ENCODE peak calls at places on chromosomes 6 and 20, in five cellular contexts. One of them, this sample, is unnamed.

GRCh38 chr6:154012852-154013251 is 26.2 kb upstream of the OPRM1 start:
- DNase-seq in H9: no peak
- DNase-seq in NT2/D1: no peak
- DNase-seq in H1: no peak
- DNase-seq in GM23338: no peak
- DNase-seq in this sample: no peak

GRCh38 chr6:19802656-19803055 is 34.5 kb upstream of the ID4 start:
- DNase-seq in H1: no peak
- DNase-seq in NT2/D1: no peak
- DNase-seq in H9: no peak
- DNase-seq in GM23338: no peak
- DNase-seq in this sample: no peak

GRCh38 chr6:142872376-142872775 is 72.6 kb downstream of the HIVEP2 start:
- DNase-seq in H9: no peak
- DNase-seq in NT2/D1: no peak
- DNase-seq in H1: no peak
- DNase-seq in GM23338: no peak
- DNase-seq in this sample: no peak

GRCh38 chr6:106727480-106728153 is 98.2 kb downstream of the QRSL1 start:
- DNase-seq in H1: no peak
- DNase-seq in GM23338: no peak
- DNase-seq in NT2/D1: no peak
- DNase-seq in H9: no peak
- DNase-seq in this sample: no peak

GRCh38 chr6:156280131-156280530 is 497.0 kb upstream of the ARID1B start:
- DNase-seq in H9: no peak
- DNase-seq in H1: no peak
- DNase-seq in GM23338: no peak
- DNase-seq in NT2/D1: no peak
- DNase-seq in this sample: no peak

GRCh38 chr6:169862464-169863148 is 111.2 kb downstream of the ERMARD start:
- DNase-seq in NT2/D1: no peak
- DNase-seq in H1: peak; percentile 34
- DNase-seq in GM23338: no peak
- DNase-seq in H9: no peak
- DNase-seq in this sample: no peak

GRCh38 chr6:43722920-43723565 is 35.5 kb upstream of the MRPS18A start:
- DNase-seq in H1: no peak
- DNase-seq in NT2/D1: no peak
- DNase-seq in H9: no peak
- DNase-seq in GM23338: no peak
- DNase-seq in this sample: no peak

GRCh38 chr6:168397011-168397410 is 44.0 kb upstream of the SMOC2 start:
- DNase-seq in H1: no peak
- DNase-seq in H9: no peak
- DNase-seq in GM23338: no peak
- DNase-seq in NT2/D1: no peak
- DNase-seq in this sample: no peak

GRCh38 chr6:116278853-116279231 is 888 bp downstream of the TSPYL1 start:
- DNase-seq in H1: no peak
- DNase-seq in NT2/D1: no peak
- DNase-seq in GM23338: peak; percentile 45
- DNase-seq in H9: no peak
- DNase-seq in this sample: no peak

GRCh38 chr6:3531481-3531880 is 74.6 kb upstream of the SLC22A23 start:
- DNase-seq in H9: no peak
- DNase-seq in GM23338: no peak
- DNase-seq in NT2/D1: no peak
- DNase-seq in H1: peak; percentile 16
- DNase-seq in this sample: no peak

GRCh38 chr20:51534764-51535386 is 7.6 kb downstream of the NFATC2 start:
- DNase-seq in H1: no peak
- DNase-seq in GM23338: no peak
- DNase-seq in H9: no peak
- DNase-seq in NT2/D1: no peak
- DNase-seq in this sample: no peak
- H3K4me1 ChIP-seq in H1: no peaks in the 10 kb centered on the region
- H3K4me1 ChIP-seq in GM23338: no peaks in the 10 kb centered on the region
- H3K4me1 ChIP-seq in H9: no peaks in the 10 kb centered on the region
- H3K4me1 ChIP-seq in NT2/D1: peaks cover 1% of the 10 kb centered on the region
- H3K4me1 ChIP-seq in this sample: peaks cover 17% of the 10 kb centered on the region

DNA sequence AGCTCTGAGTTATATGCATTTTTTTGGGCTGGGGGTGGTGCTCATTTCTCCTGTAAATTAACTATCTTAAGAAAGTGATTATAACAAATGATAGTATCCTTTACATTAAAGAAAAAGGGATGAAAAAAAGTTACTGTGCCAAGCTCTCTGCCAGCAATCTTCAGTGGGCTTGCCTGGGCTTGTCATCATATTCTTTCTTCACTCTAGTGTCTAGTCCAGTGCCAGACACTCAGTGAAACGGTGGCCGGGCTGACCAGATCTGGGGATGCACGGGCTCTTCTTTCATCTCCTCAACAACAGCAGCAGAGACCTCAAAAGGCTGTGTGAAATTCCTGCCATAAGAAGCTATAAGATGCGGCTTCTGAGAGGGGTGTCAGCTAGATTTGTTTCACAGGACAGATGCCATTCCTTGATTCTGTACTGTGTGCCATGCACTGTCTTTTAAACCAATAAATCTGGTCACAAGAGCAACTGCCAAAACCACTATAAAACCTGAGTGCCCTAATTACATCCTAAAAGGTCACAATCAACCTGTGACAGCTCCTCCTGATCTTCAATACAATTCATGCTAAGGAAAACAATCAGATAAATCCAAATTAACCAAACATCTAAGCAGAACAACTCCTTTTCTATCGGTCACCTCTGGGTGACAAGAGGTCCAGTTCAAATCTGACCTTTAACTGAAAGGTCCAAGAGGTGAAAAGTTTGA is 12.1 kb downstream of the EXOC2 start:
- DNase-seq in GM23338: no peak
- DNase-seq in H1: peak; percentile 43
- DNase-seq in NT2/D1: no peak
- DNase-seq in H9: no peak
- DNase-seq in this sample: no peak
- H3K4me1 ChIP-seq in GM23338: peaks cover 74% of the 10 kb centered on the region
- H3K4me1 ChIP-seq in H1: peaks cover 10% of the 10 kb centered on the region
- H3K4me1 ChIP-seq in NT2/D1: peaks cover 2% of the 10 kb centered on the region
- H3K4me1 ChIP-seq in H9: peaks cover 28% of the 10 kb centered on the region
- H3K4me1 ChIP-seq in this sample: peaks cover 42% of the 10 kb centered on the region

GRCh38 chr6:137491478-137491877 is 2.7 kb downstream of the OLIG3 start:
- DNase-seq in NT2/D1: no peak
- DNase-seq in H9: no peak
- DNase-seq in H1: no peak
- DNase-seq in GM23338: no peak
- DNase-seq in this sample: no peak

GRCh38 chr6:137492289-137492688 is 1.9 kb downstream of the OLIG3 start:
- DNase-seq in GM23338: no peak
- DNase-seq in H9: no peak
- DNase-seq in NT2/D1: no peak
- DNase-seq in H1: no peak
- DNase-seq in this sample: no peak

GRCh38 chr6:137494281-137494966 is at the start of gene OLIG3:
- DNase-seq in H9: peak; percentile 88
- DNase-seq in H1: peak; percentile 67
- DNase-seq in GM23338: peak; percentile 89
- DNase-seq in NT2/D1: no peak
- DNase-seq in this sample: no peak

GRCh38 chr6:137493218-137494038 is 766 bp downstream of the OLIG3 start:
- DNase-seq in NT2/D1: no peak
- DNase-seq in GM23338: peak; percentile 75
- DNase-seq in H9: peak; percentile 76
- DNase-seq in H1: peak; percentile 82
- DNase-seq in this sample: no peak

GRCh38 chr6:137492771-137493217 is 1.4 kb downstream of the OLIG3 start:
- DNase-seq in GM23338: no peak
- DNase-seq in H1: no peak
- DNase-seq in NT2/D1: no peak
- DNase-seq in H9: no peak
- DNase-seq in this sample: no peak
- H3K4me1 ChIP-seq in GM23338: peaks cover 62% of the 10 kb centered on the region
- H3K4me1 ChIP-seq in H1: peaks cover 27% of the 10 kb centered on the region
- H3K4me1 ChIP-seq in NT2/D1: peaks cover 8% of the 10 kb centered on the region
- H3K4me1 ChIP-seq in H9: no peaks in the 10 kb centered on the region
- H3K4me1 ChIP-seq in this sample: no peaks in the 10 kb centered on the region

GRCh38 chr6:42135722-42136121 is 6.7 kb downstream of the C6orf132 start:
- DNase-seq in H1: no peak
- DNase-seq in H9: no peak
- DNase-seq in NT2/D1: no peak
- DNase-seq in GM23338: peak; percentile 36
- DNase-seq in this sample: no peak

GRCh38 chr6:42137192-42137753 is 5.1 kb downstream of the C6orf132 start:
- DNase-seq in GM23338: peak; percentile 74
- DNase-seq in H9: peak; percentile 64
- DNase-seq in H1: peak; percentile 65
- DNase-seq in NT2/D1: no peak
- DNase-seq in this sample: no peak

GRCh38 chr6:42138190-42138589 is 4.2 kb downstream of the C6orf132 start:
- DNase-seq in H9: no peak
- DNase-seq in H1: no peak
- DNase-seq in NT2/D1: no peak
- DNase-seq in GM23338: no peak
- DNase-seq in this sample: no peak

GRCh38 chr6:42135161-42135560 is 7.3 kb downstream of the C6orf132 start:
- DNase-seq in H9: no peak
- DNase-seq in NT2/D1: no peak
- DNase-seq in GM23338: peak; percentile 21
- DNase-seq in H1: no peak
- DNase-seq in this sample: no peak

GRCh38 chr6:42136508-42137191 is 5.8 kb downstream of the C6orf132 start:
- DNase-seq in H9: peak; percentile 89
- DNase-seq in H1: peak; percentile 92
- DNase-seq in NT2/D1: peak; percentile 69
- DNase-seq in GM23338: peak; percentile 91
- DNase-seq in this sample: no peak
- H3K4me1 ChIP-seq in H9: peaks cover 21% of the 10 kb centered on the region
- H3K4me1 ChIP-seq in H1: peaks cover 28% of the 10 kb centered on the region
- H3K4me1 ChIP-seq in NT2/D1: peaks cover 21% of the 10 kb centered on the region
- H3K4me1 ChIP-seq in GM23338: peaks cover 75% of the 10 kb centered on the region
- H3K4me1 ChIP-seq in this sample: peaks cover 65% of the 10 kb centered on the region

DNA sequence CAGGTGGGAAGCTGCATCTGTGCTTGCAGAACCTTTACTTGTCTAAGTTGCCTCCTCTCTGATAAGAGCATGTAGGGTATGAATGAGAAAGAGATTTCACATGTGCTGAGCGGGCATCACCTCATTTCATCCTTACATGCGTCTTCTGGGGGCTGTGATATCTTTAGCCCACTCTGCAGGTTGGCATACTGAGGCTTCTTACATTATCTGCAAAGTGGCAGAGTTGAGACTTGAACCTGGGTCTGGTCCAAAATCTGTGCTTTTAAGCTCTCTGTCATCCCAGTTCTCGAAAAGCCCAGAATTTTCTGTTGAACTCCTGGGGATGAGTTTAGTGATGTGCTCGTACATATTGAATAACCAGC is 2.0 kb upstream of the SRC start:
- DNase-seq in H9: no peak
- DNase-seq in NT2/D1: no peak
- DNase-seq in H1: no peak
- DNase-seq in GM23338: no peak
- DNase-seq in this sample: no peak
- H3K4me1 ChIP-seq in H9: no peaks in the 10 kb centered on the region
- H3K4me1 ChIP-seq in NT2/D1: peaks cover 29% of the 10 kb centered on the region
- H3K4me1 ChIP-seq in H1: peaks cover 4% of the 10 kb centered on the region
- H3K4me1 ChIP-seq in GM23338: peaks cover 5% of the 10 kb centered on the region
- H3K4me1 ChIP-seq in this sample: peaks cover 6% of the 10 kb centered on the region

GRCh38 chr20:25253606-25254275 is 5.9 kb downstream of the PYGB start:
- DNase-seq in GM23338: no peak
- DNase-seq in NT2/D1: no peak
- DNase-seq in H1: no peak
- DNase-seq in H9: no peak
- DNase-seq in this sample: no peak
- H3K4me1 ChIP-seq in GM23338: peaks cover 16% of the 10 kb centered on the region
- H3K4me1 ChIP-seq in NT2/D1: peaks cover 3% of the 10 kb centered on the region
- H3K4me1 ChIP-seq in H1: no peaks in the 10 kb centered on the region
- H3K4me1 ChIP-seq in H9: no peaks in the 10 kb centered on the region
- H3K4me1 ChIP-seq in this sample: peaks cover 65% of the 10 kb centered on the region

GRCh38 chr20:49664914-49665313 is 48.8 kb downstream of the B4GALT5 start:
- DNase-seq in GM23338: no peak
- DNase-seq in H9: no peak
- DNase-seq in H1: no peak
- DNase-seq in NT2/D1: no peak
- DNase-seq in this sample: no peak
- H3K4me1 ChIP-seq in GM23338: peaks cover 55% of the 10 kb centered on the region
- H3K4me1 ChIP-seq in H9: peaks cover 10% of the 10 kb centered on the region
- H3K4me1 ChIP-seq in H1: peaks cover 2% of the 10 kb centered on the region
- H3K4me1 ChIP-seq in NT2/D1: peaks cover 3% of the 10 kb centered on the region
- H3K4me1 ChIP-seq in this sample: peaks cover 7% of the 10 kb centered on the region

GRCh38 chr6:149476789-149477455 is 7.9 kb downstream of the ZC3H12D start:
- DNase-seq in GM23338: no peak
- DNase-seq in H9: no peak
- DNase-seq in NT2/D1: no peak
- DNase-seq in H1: no peak
- DNase-seq in this sample: no peak
- H3K4me1 ChIP-seq in GM23338: peaks cover 6% of the 10 kb centered on the region
- H3K4me1 ChIP-seq in H9: no peaks in the 10 kb centered on the region
- H3K4me1 ChIP-seq in NT2/D1: peaks cover 2% of the 10 kb centered on the region
- H3K4me1 ChIP-seq in H1: no peaks in the 10 kb centered on the region
- H3K4me1 ChIP-seq in this sample: no peaks in the 10 kb centered on the region

This sample was measured in Panc1.